ENCODE peak calls at places on chromosome 6, in seven cellular contexts. S, A, H, M, P, T and K are unnamed samples.

GRCh38 chr6:46051962-46052361 is 36.3 kb upstream of the CLIC5 start:
- DNase-seq in S (no peak), A (no peak), H (no peak), M (no peak), P (no peak), T (peak; percentile 31), K (no peak)

GRCh38 chr6:151656392-151656791 is 151.1 kb upstream of the ESR1 start:
- DNase-seq in S (no peak), A (no peak), H (no peak), M (no peak), P (no peak), T (no peak), K (no peak)

GRCh38 chr6:128208851-128209580 is 308.2 kb upstream of the THEMIS start:
- DNase-seq in S (peak; percentile 41), A (no peak), H (no peak), M (no peak), P (no peak), T (peak; percentile 27), K (no peak)

GRCh38 chr6:160093946-160094345 is 27.7 kb upstream of the SLC22A1 start:
- DNase-seq in S (no peak), A (no peak), H (no peak), M (no peak), P (no peak), T (no peak), K (no peak)

GRCh38 chr6:113050010-113050893 is 703.1 kb downstream of the RFPL4B start:
- DNase-seq in S (peak; percentile 46), A (peak; percentile 8), H (no peak), M (no peak), P (no peak), T (peak; percentile 70), K (no peak)

GRCh38 chr6:109445382-109445781 is 4.9 kb downstream of the SMPD2 start:
- DNase-seq in S (no peak), A (no peak), H (no peak), M (no peak), P (no peak), T (no peak), K (no peak)

GRCh38 chr6:129497591-129498555 is 212.1 kb downstream of the ARHGAP18 start:
- DNase-seq in S (peak; percentile 33), A (no peak), H (no peak), M (no peak), P (no peak), T (no peak), K (no peak)

GRCh38 chr6:53517021-53517420 is 27.9 kb downstream of the GCLC start:
- DNase-seq in S (peak; percentile 44), A (no peak), H (no peak), M (no peak), P (no peak), T (no peak), K (no peak)

GRCh38 chr6:147207351-147207750 is 3.1 kb downstream of the STXBP5 start:
- DNase-seq in S (peak; percentile 67), A (no peak), H (no peak), M (no peak), P (no peak), T (peak; percentile 3), K (no peak)

GRCh38 chr6:88808381-88808780 is 155.0 kb downstream of the RNGTT start:
- DNase-seq in S (no peak), A (no peak), H (no peak), M (no peak), P (no peak), T (no peak), K (no peak)

GRCh38 chr6:26030716-26031115 is 56.5 kb upstream of the HFE start:
- DNase-seq in S (no peak), A (no peak), H (no peak), M (no peak), P (no peak), T (no peak), K (peak; percentile 67)

GRCh38 chr6:53486679-53487078 is 58.2 kb downstream of the GCLC start:
- DNase-seq in S (no peak), A (no peak), H (no peak), M (no peak), P (no peak), T (no peak), K (no peak)

GRCh38 chr6:167448378-167448777 is 123.5 kb downstream of the TTLL2 start:
- DNase-seq in S (no peak), A (no peak), H (no peak), M (no peak), P (no peak), T (no peak), K (no peak)

GRCh38 chr6:118298476-118298875 is 249.6 kb upstream of the PLN start:
- DNase-seq in S (peak; percentile 4), A (no peak), H (no peak), M (no peak), P (no peak), T (no peak), K (no peak)

GRCh38 chr6:31048090-31048489 is 37.8 kb downstream of the MUC22 start:
- DNase-seq in S (no peak), A (no peak), H (no peak), M (no peak), P (no peak), T (no peak), K (no peak)

GRCh38 chr6:47007657-47008396 is 34.3 kb downstream of the ADGRF1 start:
- DNase-seq in S (no peak), A (no peak), H (no peak), M (no peak), P (no peak), T (no peak), K (no peak)

GRCh38 chr6:131063028-131063763 is at the start of gene EPB41L2:
- DNase-seq in S (peak; percentile 80), A (peak; percentile 97), H (peak; percentile 91), M (peak; percentile 95), P (peak; percentile 55), T (peak; percentile 93), K (peak; percentile 81)

GRCh38 chr6:18263561-18264337 is 581 bp downstream of the DEK start:
- DNase-seq in S (peak; percentile 62), A (no peak), H (peak; percentile 40), M (peak; percentile 90), P (no peak), T (peak; percentile 88), K (peak; percentile 75)

GRCh38 chr6:166786704-166787293 is 159.7 kb upstream of the RPS6KA2 start:
- DNase-seq in S (peak; percentile 38), A (peak; percentile 82), H (peak; percentile 14), M (no peak), P (no peak), T (peak; percentile 23), K (peak; percentile 89)

GRCh38 chr6:31629014-31629413 is 8.5 kb downstream of the PRRC2A start:
- DNase-seq in S (no peak), A (no peak), H (no peak), M (no peak), P (no peak), T (no peak), K (no peak)

GRCh38 chr6:11833626-11834592 is 55.3 kb upstream of the ADTRP start:
- DNase-seq in S (no peak), A (no peak), H (no peak), M (no peak), P (no peak), T (no peak), K (no peak)

GRCh38 chr6:144657691-144658090 is 372.6 kb downstream of the UTRN start:
- DNase-seq in S (peak; percentile 28), A (no peak), H (no peak), M (no peak), P (peak; percentile 61), T (peak; percentile 99), K (no peak)

GRCh38 chr6:14349507-14349906 is 231.9 kb downstream of the CD83 start:
- DNase-seq in S (no peak), A (no peak), H (no peak), M (no peak), P (no peak), T (no peak), K (no peak)

GRCh38 chr6:169650241-169650958 is 51.4 kb downstream of the WDR27 start:
- DNase-seq in S (no peak), A (no peak), H (no peak), M (no peak), P (no peak), T (no peak), K (no peak)

GRCh38 chr6:90790696-90791095 is 203.8 kb upstream of the MAP3K7 start:
- DNase-seq in S (peak; percentile 64), A (no peak), H (no peak), M (no peak), P (no peak), T (no peak), K (no peak)
- H3K27ac ChIP-seq in S (peak overlapping the region; percentile 9), A (no peak overlapping the region), H (no peak overlapping the region), M (no peak overlapping the region), P (no peak overlapping the region), T (no peak overlapping the region), K (no peak overlapping the region)

DNA sequence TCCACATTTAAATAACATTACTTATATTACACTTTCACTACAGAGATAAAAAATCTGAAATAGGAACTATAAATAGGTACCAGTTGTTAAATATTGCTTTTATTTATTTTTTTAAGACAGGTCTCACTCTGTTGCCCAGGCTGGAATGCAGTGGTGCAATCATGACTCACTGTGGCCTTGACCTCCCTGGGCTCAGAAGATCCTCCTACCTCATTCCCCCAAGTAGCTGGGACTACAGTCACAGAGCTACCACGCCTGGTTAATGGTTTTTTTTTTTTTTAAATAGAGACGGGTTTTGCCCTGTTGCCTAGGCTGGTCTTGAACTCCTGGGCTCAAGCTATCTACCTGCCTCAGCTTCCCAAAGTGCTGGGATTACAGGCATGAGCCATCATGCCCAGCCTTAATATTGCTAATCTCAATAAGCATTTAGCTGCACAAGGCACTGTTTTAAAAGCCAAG is 17.3 kb downstream of the EEF1E1 start:
- DNase-seq in S (peak; percentile 93), A (no peak), H (no peak), M (no peak), P (no peak), T (peak; percentile 69), K (no peak)
- H3K27ac ChIP-seq in S (peak overlapping the region; percentile 60), A (no peak overlapping the region), H (no peak overlapping the region), M (no peak overlapping the region), P (no peak overlapping the region), T (peak overlapping the region; percentile 93), K (no peak overlapping the region)

DNA sequence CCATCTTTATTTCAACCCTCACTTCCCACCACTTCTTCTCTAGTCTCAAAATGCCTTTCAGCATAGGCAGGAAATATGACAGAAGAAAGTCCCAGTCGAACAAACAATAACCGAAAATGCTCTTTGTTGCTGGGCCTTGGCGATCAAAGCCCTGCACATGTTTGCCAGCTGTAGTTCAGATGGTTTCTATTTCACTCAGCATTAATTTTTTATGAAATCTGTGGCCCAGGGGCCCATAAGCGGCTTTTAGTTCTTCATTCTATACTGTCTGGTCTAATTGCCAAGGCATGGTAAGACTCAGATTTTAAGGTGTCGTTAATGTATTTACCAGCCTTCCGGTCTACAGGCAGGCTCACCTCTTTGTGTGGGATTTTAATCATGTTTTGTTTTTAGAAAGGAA is 10.9 kb upstream of the F13A1 start:
- DNase-seq in S (no peak), A (no peak), H (no peak), M (no peak), P (no peak), T (no peak), K (no peak)
- H3K27ac ChIP-seq in S (no peak overlapping the region), A (no peak overlapping the region), H (no peak overlapping the region), M (peak overlapping the region; percentile 29), P (no peak overlapping the region), T (no peak overlapping the region), K (peak overlapping the region; percentile 94)

GRCh38 chr6:16623733-16624132 is 137.5 kb downstream of the ATXN1 start:
- DNase-seq in S (no peak), A (no peak), H (no peak), M (no peak), P (no peak), T (no peak), K (no peak)
- H3K27ac ChIP-seq in S (no peak overlapping the region), A (no peak overlapping the region), H (no peak overlapping the region), M (no peak overlapping the region), P (no peak overlapping the region), T (no peak overlapping the region), K (no peak overlapping the region)